ENCODE peak calls at places on chromosomes 6 and 20, in eight cellular contexts. X is psoas muscle, O is astrocyte of the cerebellum, Y is MM.1S, M is cardiac muscle cell, P is HCT116, V is HFFc6, H is fibroblast of pulmonary artery. C is an unnamed sample.
A peak's percentile ranks its signal among the peaks of the same experiment; 100 is the strongest.

GRCh38 chr6:27608916-27609883 is 136.3 kb upstream of the ZNF184 start:
- DNase-seq in X (no peak), O (no peak), Y (peak; percentile 59), M (peak; percentile 67), P (peak; percentile 72), V (peak; percentile 85), H (peak; percentile 84), C (peak; percentile 69)

GRCh38 chr6:24458134-24458533 is 31.2 kb downstream of the GPLD1 start:
- DNase-seq in X (no peak), O (no peak), Y (no peak), M (no peak), P (no peak), V (no peak), H (peak; percentile 14), C (no peak)

GRCh38 chr20:20824924-20825584 is 112.6 kb upstream of the RALGAPA2 start:
- DNase-seq in X (peak; percentile 79), O (no peak), Y (peak; percentile 57), M (peak; percentile 69), P (no peak), V (no peak), H (peak; percentile 47), C (peak; percentile 3)

GRCh38 chr20:7601431-7601830 is 338.8 kb downstream of the HAO1 start:
- DNase-seq in X (no peak), O (no peak), Y (no peak), M (no peak), P (no peak), V (no peak), H (no peak), C (no peak)

GRCh38 chr6:48826884-48827701 is 636.0 kb downstream of the MMUT start:
- DNase-seq in X (no peak), O (no peak), Y (no peak), M (no peak), P (peak; percentile 99), V (peak; percentile 99), H (peak; percentile 92), C (peak; percentile 92)

GRCh38 chr6:118511930-118512715 is 36.0 kb upstream of the PLN start:
- DNase-seq in X (no peak), O (no peak), Y (no peak), M (no peak), P (no peak), V (no peak), H (no peak), C (no peak)

GRCh38 chr6:45650527-45651135 is 272.9 kb upstream of the SUPT3H start:
- DNase-seq in X (no peak), O (peak; percentile 64), Y (no peak), M (no peak), P (peak; percentile 16), V (peak; percentile 85), H (peak; percentile 80), C (peak; percentile 96)

GRCh38 chr6:165726915-165727314 is 63.9 kb upstream of the PDE10A start:
- DNase-seq in X (no peak), O (no peak), Y (no peak), M (no peak), P (no peak), V (no peak), H (peak; percentile 7), C (peak; percentile 16)

GRCh38 chr6:15922510-15923307 is 206.2 kb upstream of the MYLIP start:
- DNase-seq in X (no peak), O (peak; percentile 26), Y (no peak), M (no peak), P (no peak), V (peak; percentile 10), H (peak; percentile 97), C (peak; percentile 73)

DNA sequence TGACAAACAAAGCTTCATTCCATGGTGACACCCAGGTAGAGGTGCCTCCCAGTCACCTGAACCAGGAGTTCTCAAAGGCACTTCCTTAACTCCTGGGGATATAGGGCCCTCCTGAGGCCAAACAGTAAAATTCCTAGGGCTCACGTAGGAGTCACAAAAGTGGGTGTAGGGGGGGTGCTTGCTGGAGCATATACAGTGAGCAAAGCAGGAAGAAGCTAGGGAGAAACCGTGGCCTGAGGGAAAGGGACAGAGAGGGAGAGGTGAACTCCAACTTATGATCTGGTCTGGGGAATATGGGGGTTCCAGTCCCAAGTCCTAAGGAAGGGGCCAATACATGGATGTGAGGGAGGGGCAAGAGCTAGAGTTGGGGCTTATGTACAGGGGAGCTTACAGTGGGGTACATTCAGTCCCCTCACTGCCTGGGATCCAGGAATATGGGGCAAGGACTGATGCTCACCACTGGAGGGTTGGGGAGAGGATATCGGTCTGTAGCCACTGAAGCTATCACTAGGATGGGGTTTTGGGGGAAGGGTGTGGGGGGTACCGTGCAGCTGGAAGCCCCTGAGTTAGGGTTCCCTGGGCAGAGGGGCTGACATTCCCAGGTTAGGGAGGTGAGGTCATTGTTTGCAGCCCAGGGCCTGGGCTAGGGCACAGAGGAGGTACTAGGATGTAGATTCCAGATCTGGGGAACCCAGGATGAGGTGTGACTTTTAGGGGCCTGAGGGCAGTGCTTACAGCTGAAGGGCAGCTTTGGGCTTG is 950 bp downstream of the PEDS1 start:
- DNase-seq in X (no peak), O (no peak), Y (no peak), M (no peak), P (no peak), V (no peak), H (no peak), C (no peak)
- TF ChIP-seq CTCF in X (no peak), O (no peak), Y (no peak), M (no peak), P (peak; percentile 15), V (peak; percentile 12), H (no peak), C (no peak)

GRCh38 chr6:141203902-141204575 is 928.7 kb upstream of the GJE1 start:
- DNase-seq in X (no peak), O (peak; percentile 9), Y (no peak), M (no peak), P (no peak), V (peak; percentile 48), H (peak; percentile 40), C (peak; percentile 61)

GRCh38 chr6:141208101-141208500 is 924.6 kb upstream of the GJE1 start:
- DNase-seq in X (no peak), O (no peak), Y (no peak), M (no peak), P (no peak), V (no peak), H (no peak), C (no peak)

GRCh38 chr6:141199074-141199473 is 933.7 kb upstream of the GJE1 start:
- DNase-seq in X (no peak), O (peak; percentile 19), Y (peak; percentile 14), M (no peak), P (no peak), V (no peak), H (no peak), C (peak; percentile 16)

DNA sequence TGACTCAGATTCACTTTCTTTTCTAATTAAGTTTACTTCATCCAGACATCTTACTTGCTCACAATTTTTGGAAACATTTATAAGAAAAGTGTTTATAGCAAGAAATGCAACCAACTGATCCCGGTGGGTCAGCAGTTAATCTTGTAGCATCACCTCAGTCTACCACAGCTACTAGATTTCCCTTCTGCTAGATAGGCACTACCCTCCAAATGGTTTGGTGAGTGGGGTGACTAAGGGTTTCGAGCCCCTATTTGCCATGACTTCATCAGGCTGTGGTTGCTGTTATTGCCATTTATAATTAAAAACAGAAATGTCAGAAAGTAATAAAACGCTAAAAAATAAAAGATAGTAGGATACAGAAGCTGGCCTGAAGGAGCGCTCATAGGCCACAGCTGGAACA is 930.1 kb upstream of the GJE1 start:
- DNase-seq in X (no peak), O (no peak), Y (no peak), M (no peak), P (no peak), V (no peak), H (no peak), C (no peak)
- TF ChIP-seq CTCF in X (no peak), O (no peak), Y (no peak), M (no peak), P (no peak), V (no peak), H (no peak), C (no peak)

GRCh38 chr6:157615411-157615763 is 207.7 kb upstream of the SNX9 start:
- DNase-seq in X (no peak), O (no peak), Y (no peak), M (no peak), P (no peak), V (no peak), H (peak; percentile 13), C (peak; percentile 9)

GRCh38 chr6:157611406-157611805 is 211.6 kb upstream of the SNX9 start:
- DNase-seq in X (no peak), O (no peak), Y (no peak), M (no peak), P (no peak), V (no peak), H (no peak), C (no peak)

GRCh38 chr6:157615951-157616350 is 207.1 kb upstream of the SNX9 start:
- DNase-seq in X (no peak), O (no peak), Y (no peak), M (no peak), P (no peak), V (no peak), H (no peak), C (no peak)

GRCh38 chr6:157613011-157613522 is 210.0 kb upstream of the SNX9 start:
- DNase-seq in X (no peak), O (peak; percentile 19), Y (no peak), M (no peak), P (peak; percentile 83), V (peak; percentile 87), H (peak; percentile 85), C (peak; percentile 84)

DNA sequence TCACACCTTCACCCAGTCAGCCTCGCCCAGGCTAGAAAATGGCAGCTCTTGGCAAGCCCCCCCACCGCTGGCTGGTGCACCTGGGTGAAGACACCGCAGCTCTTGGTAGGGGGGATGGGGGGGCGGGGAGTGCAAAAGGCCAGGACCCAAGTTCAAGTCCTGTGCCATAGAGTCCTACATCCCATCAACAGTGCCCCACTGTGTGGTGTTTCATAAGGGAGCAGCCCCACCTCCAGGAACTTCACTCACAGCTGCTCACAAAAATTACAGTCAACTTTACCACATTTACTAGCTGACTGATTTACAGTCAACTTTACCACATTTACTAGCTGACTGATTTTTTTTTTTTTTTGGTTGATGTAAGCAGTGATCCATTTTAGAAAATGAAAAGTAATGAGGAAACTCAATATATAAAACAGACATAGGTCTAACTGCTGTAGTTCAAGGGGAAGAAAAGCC is 209.0 kb upstream of the SNX9 start:
- DNase-seq in X (no peak), O (no peak), Y (no peak), M (no peak), P (no peak), V (no peak), H (no peak), C (peak; percentile 6)
- TF ChIP-seq CTCF in X (no peak), O (no peak), Y (no peak), M (no peak), P (no peak), V (no peak), H (no peak), C (no peak)

GRCh38 chr6:151240861-151241642 is 1.3 kb downstream of the AKAP12 start:
- DNase-seq in X (peak; percentile 75), O (peak; percentile 86), Y (no peak), M (peak; percentile 69), P (no peak), V (peak; percentile 16), H (peak; percentile 81), C (peak; percentile 83)
- TF ChIP-seq CTCF in X (no peak), O (no peak), Y (no peak), M (no peak), P (no peak), V (no peak), H (no peak), C (no peak)

C was measured in astrocyte of the spinal cord.